ENCODE peak calls at places on chromosomes 6 and 20, in five cellular contexts. M is fibroblast of pulmonary artery, N is GM06990, S is tibial nerve, G is choroid plexus epithelial cell. R is an unnamed sample.

GRCh38 chr6:160013987-160014868 is 45.3 kb downstream of the IGF2R start:
- DNase-seq in M (peak), N (no peak), S (no peak), G (peak), R (no peak)

GRCh38 chr6:149043476-149044130 is 273.9 kb upstream of the TAB2 start:
- DNase-seq in M (no peak), N (no peak), S (no peak), G (peak), R (no peak)

GRCh38 chr20:23963941-23964340 is 24.6 kb downstream of the GGTLC1 start:
- DNase-seq in M (no peak), N (no peak), S (no peak), G (no peak), R (no peak)

GRCh38 chr6:151425561-151425960 is 26.4 kb downstream of the RMND1 start:
- DNase-seq in M (no peak), N (no peak), S (no peak), G (no peak), R (no peak)

GRCh38 chr6:43793875-43794242 is 23.8 kb downstream of the VEGFA start:
- DNase-seq in M (no peak), N (no peak), S (no peak), G (no peak), R (peak)

GRCh38 chr6:28988536-28989415 is 16.3 kb downstream of the ZNF311 start:
- DNase-seq in M (peak), N (peak), S (peak), G (peak), R (peak)

GRCh38 chr6:5854900-5855299 is 151.8 kb downstream of the NRN1 start:
- DNase-seq in M (no peak), N (no peak), S (no peak), G (no peak), R (no peak)

GRCh38 chr6:163432300-163432699 is 17.8 kb downstream of the QKI start:
- DNase-seq in M (no peak), N (no peak), S (no peak), G (no peak), R (no peak)

GRCh38 chr6:14681699-14682487 is 564.0 kb upstream of the JARID2 start:
- DNase-seq in M (no peak), N (no peak), S (no peak), G (no peak), R (no peak)

GRCh38 chr6:117469791-117470190 is 12.7 kb upstream of the DCBLD1 start:
- DNase-seq in M (no peak), N (no peak), S (no peak), G (no peak), R (no peak)

GRCh38 chr20:62550087-62550565 is 74.3 kb upstream of the GATA5 start:
- DNase-seq in M (no peak), N (no peak), S (no peak), G (no peak), R (peak)

GRCh38 chr6:137589067-137589848 is 95.1 kb upstream of the OLIG3 start:
- DNase-seq in M (peak), N (peak), S (no peak), G (peak), R (no peak)

GRCh38 chr20:14553774-14554524 is 216.5 kb upstream of the FLRT3 start:
- DNase-seq in M (peak), N (no peak), S (no peak), G (peak), R (no peak)